ENCODE peak calls at places on chromosomes 4 and X, in five cellular contexts. B is A172, D is glutamatergic neuron, Q is GM13977, Z is GM23248. O is an unnamed sample.

GRCh38 chr4:156598138-156598681 is 373.4 kb downstream of the PDGFC start:
- DNase-seq in Q (no peak), B (peak), D (no peak), Z (no peak), O (peak)

GRCh38 chrX:48937065-48937907 is 18.5 kb upstream of the PIM2 start:
- DNase-seq in Q (peak), D (no peak), B (peak), Z (peak), O (peak)

GRCh38 chr4:148866666-148867065 is 424.5 kb upstream of the NR3C2 start:
- DNase-seq in D (no peak), Q (no peak), Z (no peak), B (no peak), O (no peak)

GRCh38 chr4:110854021-110854678 is 231.3 kb upstream of the PITX2 start:
- DNase-seq in D (peak), Z (peak), B (peak), Q (no peak), O (peak)

GRCh38 chr4:142405021-142405991 is 440.8 kb downstream of the INPP4B start:
- DNase-seq in B (peak), Q (no peak), D (no peak), Z (peak), O (peak)

GRCh38 chrX:19552793-19553192 is 37.5 kb upstream of the MAP3K15 start:
- DNase-seq in Q (no peak), Z (no peak), B (no peak), D (no peak), O (no peak)

GRCh38 chrX:148192547-148192946 is 211.4 kb downstream of the FMR1NB start:
- DNase-seq in Z (no peak), Q (no peak), D (no peak), B (no peak), O (no peak)

GRCh38 chr4:108834167-108834566 is 71.3 kb upstream of the ETNPPL start:
- DNase-seq in Z (peak), Q (no peak), B (peak), D (no peak), O (peak)

GRCh38 chrX:153669174-153669890 is 4.3 kb downstream of the PNCK start:
- DNase-seq in Z (peak), B (peak), Q (peak), D (peak), O (peak)

GRCh38 chr4:168630445-168631187 is 133.8 kb downstream of the PALLD start:
- DNase-seq in B (peak), D (no peak), Q (no peak), Z (peak), O (peak)